ENCODE peak calls at places on chromosomes 5 and 9, in four cellular contexts. R is choroid plexus epithelial cell, F is fibroblast of mammary gland, Z is heart left ventricle. L is an unnamed sample.

GRCh38 chr5:36630201-36630968 is 24.0 kb downstream of the SLC1A3 start:
- DNase-seq in F (peak; percentile 16), R (peak; percentile 20), Z (no peak), L (no peak)

GRCh38 chr5:32138839-32139493 is 35.2 kb downstream of the GOLPH3 start:
- DNase-seq in F (peak; percentile 73), Z (no peak), R (no peak), L (no peak)

GRCh38 chr9:77809552-77809951 is 161.4 kb upstream of the GNA14 start:
- DNase-seq in F (no peak), R (no peak), Z (no peak), L (no peak)

GRCh38 chr5:160769264-160769663 is 82.7 kb downstream of the ATP10B start:
- DNase-seq in F (no peak), Z (no peak), R (no peak), L (no peak)

GRCh38 chr5:53422539-53422938 is 57.9 kb upstream of the FST start:
- DNase-seq in R (peak; percentile 79), Z (no peak), F (peak; percentile 96), L (no peak)

GRCh38 chr5:169512385-169512784 is 71.2 kb upstream of the SPDL1 start:
- DNase-seq in Z (no peak), F (no peak), R (no peak), L (no peak)

GRCh38 chr5:39376293-39376714 is 12.0 kb upstream of the C9 start:
- DNase-seq in Z (no peak), F (peak; percentile 67), R (peak; percentile 68), L (peak; percentile 76)

GRCh38 chr9:3708751-3709150 is 182.9 kb upstream of the RFX3 start:
- DNase-seq in Z (no peak), F (peak; percentile 43), R (peak; percentile 30), L (peak; percentile 73)

GRCh38 chr9:114694719-114695269 is 12.8 kb upstream of the TEX48 start:
- DNase-seq in F (no peak), Z (no peak), R (peak; percentile 23), L (no peak)

GRCh38 chr5:3836528-3836927 is 240.9 kb downstream of the IRX1 start:
- DNase-seq in R (no peak), Z (no peak), F (no peak), L (no peak)

GRCh38 chr9:116888066-116888465 is 201.0 kb downstream of the TRIM32 start:
- DNase-seq in Z (no peak), R (no peak), F (no peak), L (no peak)

GRCh38 chr5:138502121-138502520 is 36.8 kb downstream of the EGR1 start:
- DNase-seq in R (no peak), F (peak; percentile 73), Z (no peak), L (peak; percentile 91)

GRCh38 chr5:127875235-127876021 is 172.2 kb downstream of the CCDC192 start:
- DNase-seq in R (peak; percentile 78), F (peak; percentile 68), Z (peak; percentile 80), L (peak; percentile 86)

GRCh38 chr9:17843236-17843635 is 264.4 kb downstream of the SH3GL2 start:
- DNase-seq in R (no peak), Z (no peak), F (no peak), L (no peak)

GRCh38 chr9:79477955-79478751 is 93.6 kb upstream of the TLE4 start:
- DNase-seq in R (peak; percentile 57), Z (no peak), F (no peak), L (peak; percentile 24)

GRCh38 chr5:143145388-143145787 is 258.1 kb downstream of the NR3C1 start:
- DNase-seq in Z (no peak), R (no peak), F (no peak), L (no peak)

GRCh38 chr9:109974918-109975276 is 194.9 kb downstream of the PALM2AKAP2 start:
- DNase-seq in Z (no peak), R (no peak), F (no peak), L (no peak)

GRCh38 chr5:115396698-115397097 is 100.2 kb upstream of the CCDC112 start:
- DNase-seq in R (peak; percentile 50), F (no peak), Z (no peak), L (no peak)

GRCh38 chr5:157816682-157817268 is 42.2 kb downstream of the CLINT1 start:
- DNase-seq in Z (no peak), F (peak; percentile 30), R (peak; percentile 44), L (peak; percentile 40)

GRCh38 chr9:15513335-15513734 is 2.6 kb upstream of the PSIP1 start:
- DNase-seq in F (peak; percentile 27), Z (no peak), R (peak; percentile 28), L (peak; percentile 60)

GRCh38 chr5:159785639-159786038 is 130.6 kb upstream of the ADRA1B start:
- DNase-seq in F (peak; percentile 67), R (peak; percentile 14), Z (no peak), L (no peak)

GRCh38 chr5:43573058-43573457 is 16.2 kb upstream of the PAIP1 start:
- DNase-seq in R (peak; percentile 75), F (peak; percentile 74), Z (no peak), L (peak; percentile 66)

GRCh38 chr9:137581361-137582285 is 2.9 kb upstream of the DPH7 start:
- DNase-seq in Z (no peak), F (no peak), R (no peak), L (no peak)

GRCh38 chr5:156687514-156687913 is 162.6 kb upstream of the PPP1R2B start:
- DNase-seq in Z (peak; percentile 21), F (no peak), R (no peak), L (no peak)

GRCh38 chr5:80191991-80192398 is 63.9 kb downstream of the SERINC5 start:
- DNase-seq in Z (peak; percentile 70), F (no peak), R (no peak), L (no peak)

GRCh38 chr9:33465096-33465495 is 8.6 kb downstream of the NOL6 start:
- DNase-seq in Z (no peak), R (no peak), F (no peak), L (no peak)

GRCh38 chr9:109440797-109441287 is 57.3 kb downstream of the PTPN3 start:
- DNase-seq in R (peak; percentile 95), F (peak; percentile 90), Z (no peak), L (peak; percentile 85)

GRCh38 chr9:109453210-109453842 is 44.8 kb downstream of the PTPN3 start:
- DNase-seq in Z (no peak), R (peak; percentile 88), F (no peak), L (peak; percentile 85)

GRCh38 chr5:113099822-113100221 is 123.2 kb downstream of the DCP2 start:
- DNase-seq in F (no peak), R (no peak), Z (no peak), L (no peak)

GRCh38 chr5:151023047-151023615 is 2.7 kb downstream of the GPX3 start:
- DNase-seq in Z (peak; percentile 90), F (peak; percentile 48), R (peak; percentile 17), L (peak; percentile 96)

GRCh38 chr9:69949396-69949795 is 94.3 kb upstream of the MAMDC2 start:
- DNase-seq in Z (no peak), F (peak; percentile 24), R (peak; percentile 75), L (no peak)

GRCh38 chr5:163163858-163164257 is 273.5 kb upstream of the CCNG1 start:
- DNase-seq in R (no peak), Z (no peak), F (no peak), L (peak; percentile 52)

GRCh38 chr9:36765468-36766341 is 193.0 kb downstream of the MELK start:
- DNase-seq in F (peak; percentile 45), Z (peak; percentile 54), R (peak; percentile 14), L (no peak)

GRCh38 chr9:129125478-129125877 is 14.3 kb downstream of the PTPA start:
- DNase-seq in F (peak; percentile 99), R (peak; percentile 98), Z (no peak), L (peak; percentile 97)

GRCh38 chr5:32501071-32501470 is 56.5 kb upstream of the ZFR start:
- DNase-seq in Z (no peak), R (no peak), F (no peak), L (no peak)

GRCh38 chr9:103355000-103355399 is 359.9 kb downstream of the CYLC2 start:
- DNase-seq in Z (no peak), F (no peak), R (no peak), L (no peak)

GRCh38 chr5:122775713-122776084 is 819 bp downstream of the SNX2 start:
- DNase-seq in Z (no peak), R (peak; percentile 41), F (peak; percentile 16), L (no peak)

GRCh38 chr5:122776143-122776542 is 1.3 kb downstream of the SNX2 start:
- DNase-seq in R (no peak), F (no peak), Z (no peak), L (peak; percentile 16)

GRCh38 chr5:122774519-122774860 is 390 bp upstream of the SNX2 start:
- DNase-seq in F (no peak), R (no peak), Z (no peak), L (no peak)

GRCh38 chr5:122773615-122774014 is 1.3 kb upstream of the SNX2 start:
- DNase-seq in F (no peak), R (peak; percentile 26), Z (no peak), L (no peak)

DNA sequence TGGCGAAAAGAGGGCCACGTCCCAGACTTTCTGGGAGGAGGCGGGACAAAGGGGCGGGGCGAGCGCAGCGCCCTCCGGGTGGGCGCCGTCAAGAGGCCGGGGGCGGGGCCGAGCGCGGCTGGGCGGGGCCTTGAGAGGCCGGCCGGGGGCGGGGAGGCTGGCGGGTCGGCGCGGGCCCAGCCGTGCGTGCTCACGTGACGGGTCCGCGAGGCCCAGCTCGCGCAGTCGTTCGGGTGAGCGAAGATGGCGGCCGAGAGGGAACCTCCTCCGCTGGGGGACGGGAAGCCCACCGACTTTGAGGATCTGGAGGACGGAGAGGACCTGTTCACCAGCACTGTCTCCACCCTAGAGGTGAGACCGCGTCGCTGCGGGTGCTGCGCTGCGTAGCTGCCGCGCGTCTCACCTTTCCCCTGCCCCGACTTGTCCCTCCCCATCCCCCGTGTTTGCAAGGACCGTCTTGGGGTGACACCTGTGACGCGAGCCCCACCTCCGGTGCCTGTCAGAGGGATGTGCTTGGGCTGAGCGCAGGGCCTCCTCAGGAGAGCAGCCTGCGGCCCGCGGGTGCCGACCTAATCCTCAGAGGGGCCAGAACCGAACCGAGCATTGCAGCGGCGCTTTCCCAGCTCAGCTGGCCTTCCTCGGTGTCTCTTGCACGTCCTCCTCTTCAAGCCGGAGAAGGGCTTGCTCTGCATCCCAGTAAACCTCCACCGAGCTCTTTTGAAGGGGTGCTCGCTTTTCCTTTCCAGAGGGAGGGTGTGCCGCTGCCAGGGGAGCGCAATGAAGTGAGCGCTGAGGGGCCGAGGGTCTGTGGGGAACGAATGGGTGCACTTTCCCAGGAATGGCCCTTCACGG is at the start of gene SNX2:
- DNase-seq in R (peak; percentile 90), Z (peak; percentile 96), F (peak; percentile 78), L (peak; percentile 92)
- TF ChIP-seq CTCF in R (peak; percentile 28), Z (no peak), F (no peak), L (peak; percentile 32)

GRCh38 chr9:21696411-21696865 is 106.0 kb upstream of the MTAP start:
- DNase-seq in F (no peak), R (peak; percentile 56), Z (peak; percentile 15), L (no peak)
- TF ChIP-seq CTCF in F (peak; percentile 1), R (peak; percentile 56), Z (no peak), L (no peak)

GRCh38 chr5:6599739-6600138 is 33.1 kb downstream of the NSUN2 start:
- DNase-seq in Z (no peak), R (no peak), F (no peak), L (no peak)
- TF ChIP-seq CTCF in Z (no peak), R (no peak), F (no peak), L (no peak)

GRCh38 chr9:68574150-68574549 is 33.5 kb upstream of the TMEM252 start:
- DNase-seq in Z (no peak), F (no peak), R (peak; percentile 36), L (no peak)
- TF ChIP-seq CTCF in Z (no peak), F (peak; percentile 23), R (peak; percentile 49), L (peak; percentile 13)

GRCh38 chr9:134326754-134327526 is 685 bp downstream of the RXRA start:
- DNase-seq in Z (peak; percentile 44), R (peak; percentile 46), F (peak; percentile 31), L (peak; percentile 27)
- TF ChIP-seq CTCF in Z (no peak), R (no peak), F (no peak), L (no peak)

GRCh38 chr9:90900130-90900529 is 98.5 kb downstream of the SYK start:
- DNase-seq in R (peak; percentile 30), Z (peak; percentile 73), F (no peak), L (no peak)
- TF ChIP-seq CTCF in R (peak; percentile 39), Z (peak; percentile 25), F (no peak), L (no peak)

L was measured in MCF 10A.